ENCODE peak calls at places on chromosomes 13 and 19, in eight cellular contexts. A is heart left ventricle, L is stomach, X is Peyer's patch, N is IMR-90, O is H1, F is uterus, G is HepG2. Y is an unnamed sample.

GRCh38 chr19:36032251-36033104 is at the start of gene CLIP3:
- DNase-seq in A (peak; percentile 74), L (no peak), X (no peak), N (peak; percentile 62), O (no peak), F (peak; percentile 81), G (no peak), Y (no peak)

GRCh38 chr19:49890349-49891311 is 6.1 kb downstream of the IL4I1 start:
- DNase-seq in A (no peak), L (peak; percentile 57), X (peak; percentile 81), N (no peak), O (no peak), F (no peak), G (no peak), Y (no peak)

GRCh38 chr19:5304486-5304885 is 36.1 kb downstream of the PTPRS start:
- DNase-seq in A (no peak), L (no peak), X (no peak), N (no peak), O (no peak), F (no peak), G (no peak), Y (no peak)

GRCh38 chr19:5687360-5688198 is 2.5 kb upstream of the RPL36 start:
- DNase-seq in A (no peak), L (no peak), X (no peak), N (no peak), O (no peak), F (no peak), G (no peak), Y (no peak)

GRCh38 chr13:94217370-94217769 is 262.1 kb downstream of the DCT start:
- DNase-seq in A (no peak), L (no peak), X (no peak), N (peak; percentile 52), O (no peak), F (no peak), G (no peak), Y (no peak)

GRCh38 chr13:98484289-98485219 is 92.4 kb downstream of the STK24 start:
- DNase-seq in A (peak; percentile 80), L (peak; percentile 85), X (peak; percentile 84), N (peak; percentile 95), O (no peak), F (peak; percentile 77), G (peak; percentile 91), Y (peak; percentile 89)

GRCh38 chr19:41299755-41300089 is 10.2 kb upstream of the CCDC97 start:
- DNase-seq in A (peak; percentile 90), L (peak; percentile 48), X (peak; percentile 52), N (peak; percentile 92), O (no peak), F (peak; percentile 51), G (no peak), Y (no peak)

GRCh38 chr13:32029684-32030083 is 1.9 kb upstream of the FRY start:
- DNase-seq in A (no peak), L (no peak), X (no peak), N (no peak), O (no peak), F (no peak), G (no peak), Y (no peak)

GRCh38 chr13:109336730-109337129 is 449.7 kb downstream of the IRS2 start:
- DNase-seq in A (no peak), L (no peak), X (no peak), N (peak; percentile 85), O (no peak), F (no peak), G (no peak), Y (no peak)

GRCh38 chr19:2333027-2333806 is 4.7 kb downstream of the SPPL2B start:
- DNase-seq in A (no peak), L (peak; percentile 45), X (peak; percentile 83), N (no peak), O (no peak), F (no peak), G (no peak), Y (no peak)

GRCh38 chr13:98060282-98060681 is 82.6 kb upstream of the FARP1 start:
- DNase-seq in A (no peak), L (no peak), X (no peak), N (no peak), O (no peak), F (no peak), G (no peak), Y (no peak)

GRCh38 chr19:8252922-8253589 is 43.9 kb downstream of the CERS4 start:
- DNase-seq in A (peak; percentile 75), L (peak; percentile 87), X (peak; percentile 87), N (peak; percentile 70), O (peak; percentile 66), F (peak; percentile 81), G (peak; percentile 67), Y (peak; percentile 66)

GRCh38 chr13:106919638-106920037 is 351.7 kb upstream of the ARGLU1 start:
- DNase-seq in A (peak; percentile 81), L (no peak), X (no peak), N (no peak), O (no peak), F (peak; percentile 55), G (no peak), Y (no peak)

DNA sequence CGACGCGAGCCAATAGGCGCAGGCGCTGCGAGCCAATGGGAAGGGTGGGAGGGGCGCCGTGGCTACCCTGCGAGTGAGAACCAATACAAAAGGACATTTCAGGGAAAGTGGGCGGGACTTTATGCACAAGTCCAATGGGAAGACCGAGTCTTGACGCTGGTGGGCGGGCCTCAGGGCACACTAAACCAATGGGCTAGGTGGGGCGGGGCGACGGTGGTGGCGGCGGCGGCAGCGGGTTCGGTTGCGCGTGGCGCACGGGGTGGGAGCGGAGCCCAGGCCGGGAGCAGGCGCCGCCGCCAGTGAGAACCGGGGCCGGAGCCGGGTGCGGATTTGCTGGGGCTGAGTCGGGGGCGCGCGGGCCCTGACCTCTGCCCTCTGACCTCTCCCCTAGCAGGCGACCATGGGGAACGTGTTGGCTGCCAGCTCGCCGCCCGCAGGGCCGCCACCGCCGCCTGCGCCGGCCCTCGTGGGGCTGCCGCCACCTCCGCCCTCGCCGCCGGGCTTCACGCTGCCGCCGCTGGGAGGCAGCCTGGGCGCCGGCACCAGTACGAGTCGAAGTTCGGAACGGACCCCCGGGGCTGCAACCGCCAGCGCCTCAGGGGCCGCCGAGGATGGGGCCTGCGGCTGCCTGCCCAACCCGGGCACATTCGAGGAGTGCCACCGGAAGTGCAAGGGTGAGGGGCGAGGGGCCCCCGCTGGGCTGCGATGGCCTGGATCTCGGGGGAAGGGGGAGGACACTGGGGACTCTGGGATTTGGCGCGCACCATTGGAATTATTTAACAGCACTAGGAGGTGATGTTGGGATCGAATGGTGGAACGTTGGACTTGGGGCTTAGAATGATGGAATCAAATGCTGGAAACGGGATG is at the start of gene TOMM40:
- DNase-seq in A (no peak), L (peak; percentile 100), X (peak; percentile 100), N (peak; percentile 100), O (no peak), F (peak; percentile 100), G (peak; percentile 99), Y (no peak)
- TF ChIP-seq CTCF in A (peak; percentile 36), L (no peak), X (no peak), N (peak; percentile 7), O (no peak), F (no peak), G (peak; percentile 24), Y (no peak)

GRCh38 chr19:14889994-14890393 is 4.1 kb upstream of the OR7A17 start:
- DNase-seq in A (no peak), L (no peak), X (no peak), N (no peak), O (no peak), F (no peak), G (no peak), Y (no peak)
- H3K27ac ChIP-seq in A (no peak overlapping the region), L (no peak overlapping the region), X (no peak overlapping the region), N (no peak overlapping the region), O (no peak overlapping the region), F (no peak overlapping the region), G (no peak overlapping the region), Y (no peak overlapping the region)

DNA sequence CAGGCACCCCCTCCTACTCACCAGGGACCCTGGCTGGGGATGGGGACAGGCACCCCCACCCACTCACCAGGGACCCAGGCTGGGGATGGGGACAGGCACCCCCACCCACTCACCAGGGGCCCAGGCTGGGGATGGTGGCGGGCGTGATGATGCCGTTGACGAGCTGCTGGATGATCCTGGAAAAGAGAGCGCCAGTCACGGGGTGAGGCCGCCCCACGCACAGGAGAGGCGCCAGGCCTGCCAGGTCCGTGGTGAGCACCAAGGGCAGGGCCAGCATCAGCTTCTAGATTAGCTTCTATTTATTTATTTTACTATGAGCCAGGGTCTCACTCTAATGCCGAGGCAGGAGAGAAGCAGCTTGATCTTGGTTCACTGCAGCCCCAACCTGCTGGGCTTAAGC is 10.4 kb downstream of the FGF22 start:
- DNase-seq in A (peak; percentile 16), L (no peak), X (no peak), N (no peak), O (no peak), F (no peak), G (no peak), Y (no peak)
- TF ChIP-seq POLR2A in A (no peak), L (no peak), X (no peak), N (no peak), O (no peak), F (no peak), G (no peak), Y (no peak)

DNA sequence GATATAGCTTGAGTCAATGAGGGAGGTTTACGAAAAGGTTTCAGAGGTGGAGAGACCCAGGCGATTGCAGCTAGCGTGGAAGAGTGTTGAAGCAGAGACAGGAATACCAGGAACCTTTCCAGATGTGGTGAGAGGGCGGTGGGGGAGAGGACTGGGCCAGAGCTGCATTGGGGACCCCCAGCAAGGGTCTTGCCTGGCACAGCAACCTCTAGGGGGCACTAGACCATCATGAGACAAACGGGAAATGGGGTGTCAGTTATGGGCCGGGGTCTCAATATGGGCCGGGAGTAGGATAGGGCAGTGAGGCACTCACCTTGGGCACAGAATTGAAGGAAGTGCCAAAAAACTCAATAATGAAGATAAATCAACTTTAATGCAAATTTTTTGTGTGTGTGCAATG is 2.1 kb upstream of the LRP3 start:
- DNase-seq in A (peak; percentile 3), L (no peak), X (peak; percentile 26), N (no peak), O (no peak), F (no peak), G (no peak), Y (no peak)
- TF ChIP-seq CTCF in A (no peak), L (no peak), X (no peak), N (peak; percentile 5), O (peak; percentile 64), F (no peak), G (peak; percentile 41), Y (no peak)

GRCh38 chr19:16621165-16621800 is 6.7 kb downstream of the MED26 start:
- DNase-seq in A (no peak), L (no peak), X (no peak), N (no peak), O (no peak), F (no peak), G (no peak), Y (no peak)
- H3K27ac ChIP-seq in A (no peak overlapping the region), L (no peak overlapping the region), X (no peak overlapping the region), N (no peak overlapping the region), O (no peak overlapping the region), F (no peak overlapping the region), G (no peak overlapping the region), Y (no peak overlapping the region)

DNA sequence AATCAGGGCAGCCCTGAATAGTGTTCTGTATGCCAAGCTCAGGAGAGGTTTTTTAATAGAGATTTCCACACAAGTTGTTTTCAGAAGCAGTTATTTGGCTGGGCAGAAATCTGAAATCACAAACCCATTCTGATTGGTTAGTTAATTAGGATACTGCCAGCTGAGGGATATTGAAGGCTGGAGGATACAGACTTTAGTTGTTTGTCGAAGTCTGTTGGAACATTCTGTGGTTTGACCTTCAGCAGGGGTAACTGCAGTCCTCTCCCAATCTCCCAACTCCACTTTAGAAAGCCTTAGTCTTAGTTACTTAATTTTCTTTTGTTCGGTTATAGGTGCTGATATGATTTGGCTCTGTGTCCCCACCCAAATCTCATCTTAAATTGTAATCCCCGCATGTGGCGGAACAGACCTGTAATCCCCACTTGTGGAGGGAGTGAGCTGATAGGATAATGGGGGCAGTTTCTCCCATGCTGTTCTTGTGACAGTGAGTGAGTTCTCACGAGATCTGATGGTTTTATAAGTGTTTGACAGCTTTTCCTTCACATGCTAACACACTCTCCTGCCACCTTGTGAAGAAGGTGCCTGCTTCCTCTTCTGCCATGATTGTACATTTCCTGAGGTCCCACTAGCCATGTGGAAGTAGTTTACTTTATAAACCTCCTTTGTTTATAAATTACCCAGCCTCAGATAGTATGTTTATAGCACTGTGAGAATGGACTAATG is 169.2 kb downstream of the GPC5 start:
- DNase-seq in A (no peak), L (no peak), X (no peak), N (no peak), O (no peak), F (no peak), G (no peak), Y (no peak)
- TF ChIP-seq POLR2A in A (no peak), L (no peak), X (no peak), N (no peak), O (no peak), F (no peak), G (no peak), Y (no peak)